ENCODE peak calls at places on chromosomes 13 and 19, in nine cellular contexts. N, U, X, D, P, I, S, V and Y are unnamed samples.
A peak's percentile ranks its signal among the peaks of the same experiment; 100 is the strongest.

GRCh38 chr13:30898070-30898469 is 8.0 kb upstream of the MEDAG start:
- DNase-seq in N (no peak), U (no peak), X (no peak), D (no peak), P (no peak), I (no peak), S (no peak), V (no peak), Y (no peak)

GRCh38 chr19:12482505-12482886 is 2.1 kb downstream of the ZNF709 start:
- DNase-seq in N (no peak), U (peak; percentile 35), X (no peak), D (no peak), P (no peak), I (no peak), S (no peak), V (no peak), Y (peak; percentile 22)

GRCh38 chr19:4014541-4015491 is 7.3 kb downstream of the PIAS4 start:
- DNase-seq in N (no peak), U (no peak), X (no peak), D (no peak), P (peak; percentile 62), I (no peak), S (no peak), V (no peak), Y (no peak)

GRCh38 chr19:3464797-3465235 is 15.5 kb downstream of the SMIM24 start:
- DNase-seq in N (no peak), U (no peak), X (no peak), D (no peak), P (peak; percentile 71), I (no peak), S (no peak), V (no peak), Y (no peak)

GRCh38 chr13:43021926-43022670 is 1.3 kb upstream of the DNAJC15 start:
- DNase-seq in N (no peak), U (no peak), X (no peak), D (no peak), P (no peak), I (no peak), S (no peak), V (no peak), Y (no peak)

GRCh38 chr19:49335784-49336481 is 727 bp downstream of the CD37 start:
- DNase-seq in N (no peak), U (no peak), X (no peak), D (no peak), P (no peak), I (no peak), S (no peak), V (no peak), Y (no peak)

GRCh38 chr13:98687319-98687718 is 65.2 kb downstream of the SLC15A1 start:
- DNase-seq in N (no peak), U (no peak), X (no peak), D (no peak), P (no peak), I (no peak), S (no peak), V (no peak), Y (no peak)

GRCh38 chr19:11142528-11143171 is 12.9 kb downstream of the SPC24 start:
- DNase-seq in N (peak; percentile 93), U (no peak), X (no peak), D (no peak), P (peak; percentile 94), I (peak; percentile 71), S (peak; percentile 83), V (no peak), Y (no peak)

GRCh38 chr13:91247768-91248167 is 99.7 kb upstream of the MIR17HG start:
- DNase-seq in N (no peak), U (peak; percentile 18), X (no peak), D (no peak), P (no peak), I (no peak), S (no peak), V (no peak), Y (peak; percentile 58)

GRCh38 chr13:36432106-36432544 is at the start of gene CCNA1:
- DNase-seq in N (peak; percentile 43), U (peak; percentile 83), X (no peak), D (no peak), P (no peak), I (peak; percentile 35), S (no peak), V (no peak), Y (no peak)

GRCh38 chr19:48609571-48610108 is 3.1 kb downstream of the SPACA4 start:
- DNase-seq in N (no peak), U (no peak), X (no peak), D (no peak), P (peak; percentile 79), I (no peak), S (no peak), V (no peak), Y (no peak)

GRCh38 chr19:1360818-1361461 is 22.8 kb upstream of the NDUFS7 start:
- DNase-seq in N (peak; percentile 84), U (peak; percentile 62), X (no peak), D (no peak), P (peak; percentile 92), I (no peak), S (no peak), V (no peak), Y (peak; percentile 74)

GRCh38 chr19:16185925-16186234 is 670 bp downstream of the FAM32A start:
- DNase-seq in N (no peak), U (no peak), X (no peak), D (no peak), P (no peak), I (no peak), S (no peak), V (no peak), Y (peak; percentile 46)

GRCh38 chr13:81171065-81171647 is 830.2 kb upstream of the SPRY2 start:
- DNase-seq in N (peak; percentile 6), U (peak; percentile 31), X (no peak), D (no peak), P (no peak), I (no peak), S (no peak), V (no peak), Y (peak; percentile 60)

GRCh38 chr13:36090592-36090991 is 40.6 kb downstream of the DCLK1 start:
- DNase-seq in N (no peak), U (no peak), X (no peak), D (no peak), P (no peak), I (no peak), S (no peak), V (no peak), Y (no peak)

GRCh38 chr13:21227917-21228316 is 51.5 kb downstream of the MRPL57 start:
- DNase-seq in N (no peak), U (no peak), X (no peak), D (no peak), P (no peak), I (no peak), S (no peak), V (no peak), Y (no peak)

GRCh38 chr19:2334986-2335846 is 6.7 kb downstream of the SPPL2B start:
- DNase-seq in N (no peak), U (no peak), X (no peak), D (no peak), P (peak; percentile 33), I (no peak), S (no peak), V (no peak), Y (no peak)

GRCh38 chr13:32170841-32171240 is 139.3 kb downstream of the FRY start:
- DNase-seq in N (no peak), U (no peak), X (no peak), D (no peak), P (no peak), I (no peak), S (no peak), V (no peak), Y (no peak)

GRCh38 chr19:13029893-13030292 is 34.6 kb downstream of the NFIX start:
- DNase-seq in N (no peak), U (peak; percentile 31), X (no peak), D (no peak), P (no peak), I (peak; percentile 44), S (no peak), V (no peak), Y (peak; percentile 46)

GRCh38 chr13:108961542-108962125 is 332.2 kb downstream of the MYO16 start:
- DNase-seq in N (peak; percentile 23), U (peak; percentile 83), X (no peak), D (no peak), P (no peak), I (no peak), S (no peak), V (no peak), Y (peak; percentile 84)

GRCh38 chr13:57624565-57625435 is 6.7 kb upstream of the PCDH17 start:
- DNase-seq in N (peak; percentile 34), U (peak; percentile 69), X (no peak), D (no peak), P (no peak), I (peak; percentile 63), S (no peak), V (no peak), Y (peak; percentile 73)

GRCh38 chr19:42487025-42487797 is 41.1 kb downstream of the CEACAM1 start:
- DNase-seq in N (no peak), U (no peak), X (no peak), D (no peak), P (no peak), I (no peak), S (no peak), V (no peak), Y (no peak)

GRCh38 chr13:90793261-90793785 is 554.2 kb upstream of the MIR17HG start:
- DNase-seq in N (no peak), U (no peak), X (no peak), D (no peak), P (no peak), I (no peak), S (no peak), V (no peak), Y (no peak)

GRCh38 chr13:84479656-84480055 is 597.4 kb upstream of the SLITRK1 start:
- DNase-seq in N (no peak), U (no peak), X (no peak), D (no peak), P (no peak), I (no peak), S (no peak), V (no peak), Y (no peak)

GRCh38 chr13:52695856-52696255 is 43.2 kb downstream of the SUGT1 start:
- DNase-seq in N (peak; percentile 11), U (peak; percentile 56), X (no peak), D (peak; percentile 3), P (no peak), I (no peak), S (no peak), V (no peak), Y (peak; percentile 23)

GRCh38 chr13:41919741-41920487 is 41.0 kb downstream of the VWA8 start:
- DNase-seq in N (no peak), U (no peak), X (no peak), D (no peak), P (no peak), I (no peak), S (no peak), V (no peak), Y (no peak)

GRCh38 chr13:66855110-66855509 is 375.0 kb downstream of the PCDH9 start:
- DNase-seq in N (no peak), U (no peak), X (no peak), D (no peak), P (no peak), I (no peak), S (no peak), V (no peak), Y (no peak)

GRCh38 chr13:45718063-45718462 is 15.9 kb downstream of the CBY2 start:
- DNase-seq in N (peak; percentile 40), U (peak; percentile 61), X (no peak), D (no peak), P (no peak), I (peak; percentile 18), S (no peak), V (no peak), Y (peak; percentile 70)

GRCh38 chr19:56132316-56132822 is 8.7 kb upstream of the ZNF444 start:
- DNase-seq in N (no peak), U (no peak), X (no peak), D (no peak), P (no peak), I (no peak), S (no peak), V (no peak), Y (no peak)